ENCODE peak calls at places on chromosomes 3 and 15, in six cellular contexts. C is mesendoderm, N is neuronal stem cell, R is IMR-90, T is H1, O is trophoblast cell. P is an unnamed sample. For H3K27me3, the result is how much of the 10 kb centered on the place peaks cover.

GRCh38 chr3:187215460-187215859 is 18.2 kb downstream of the RTP1 start:
- DNase-seq in O (no peak), R (no peak), T (no peak), C (no peak), N (no peak), P (no peak)

GRCh38 chr15:89441295-89441762 is 55.1 kb downstream of the RHCG start:
- DNase-seq in T (no peak), N (no peak), C (no peak), O (no peak), R (no peak), P (no peak)

GRCh38 chr3:167032267-167032876 is 347.7 kb downstream of the ZBBX start:
- DNase-seq in T (no peak), N (peak), R (peak), O (peak), C (peak), P (no peak)

GRCh38 chr3:112372396-112372795 is 39.4 kb downstream of the CD200 start:
- DNase-seq in O (no peak), T (no peak), C (no peak), R (no peak), N (no peak), P (no peak)

GRCh38 chr3:67037615-67038014 is 39.5 kb downstream of the KBTBD8 start:
- DNase-seq in N (no peak), T (no peak), R (peak), C (no peak), O (peak), P (no peak)

GRCh38 chr15:92091155-92091734 is 237.7 kb downstream of the SLCO3A1 start:
- DNase-seq in T (no peak), C (peak), O (peak), R (peak), N (peak), P (peak)

GRCh38 chr3:55488398-55489055 is 1.4 kb upstream of the WNT5A start:
- DNase-seq in C (peak), N (peak), O (no peak), R (peak), T (no peak), P (peak)

GRCh38 chr3:181176610-181177009 is 187.1 kb upstream of the DNAJC19 start:
- DNase-seq in N (peak), T (no peak), C (peak), R (peak), O (peak), P (peak)

GRCh38 chr3:44289882-44290462 is 48.3 kb downstream of the TOPAZ1 start:
- DNase-seq in T (no peak), R (no peak), N (no peak), O (no peak), C (no peak), P (no peak)

GRCh38 chr3:138461696-138462295 is 27.4 kb downstream of the ESYT3 start:
- DNase-seq in T (no peak), O (no peak), R (no peak), N (no peak), C (no peak), P (peak)

GRCh38 chr15:77496710-77497107 is 76.0 kb downstream of the HMG20A start:
- DNase-seq in N (peak), C (peak), O (peak), T (peak), R (peak), P (peak)

GRCh38 chr15:77497942-77498361 is 77.3 kb downstream of the HMG20A start:
- DNase-seq in T (no peak), N (no peak), O (no peak), C (no peak), R (peak), P (no peak)

GRCh38 chr15:77495806-77496589 is 75.3 kb downstream of the HMG20A start:
- DNase-seq in N (no peak), O (no peak), C (peak), R (peak), T (no peak), P (peak)

GRCh38 chr15:77499087-77499765 is 78.5 kb downstream of the HMG20A start:
- DNase-seq in T (no peak), R (peak), O (no peak), N (no peak), C (no peak), P (no peak)

DNA sequence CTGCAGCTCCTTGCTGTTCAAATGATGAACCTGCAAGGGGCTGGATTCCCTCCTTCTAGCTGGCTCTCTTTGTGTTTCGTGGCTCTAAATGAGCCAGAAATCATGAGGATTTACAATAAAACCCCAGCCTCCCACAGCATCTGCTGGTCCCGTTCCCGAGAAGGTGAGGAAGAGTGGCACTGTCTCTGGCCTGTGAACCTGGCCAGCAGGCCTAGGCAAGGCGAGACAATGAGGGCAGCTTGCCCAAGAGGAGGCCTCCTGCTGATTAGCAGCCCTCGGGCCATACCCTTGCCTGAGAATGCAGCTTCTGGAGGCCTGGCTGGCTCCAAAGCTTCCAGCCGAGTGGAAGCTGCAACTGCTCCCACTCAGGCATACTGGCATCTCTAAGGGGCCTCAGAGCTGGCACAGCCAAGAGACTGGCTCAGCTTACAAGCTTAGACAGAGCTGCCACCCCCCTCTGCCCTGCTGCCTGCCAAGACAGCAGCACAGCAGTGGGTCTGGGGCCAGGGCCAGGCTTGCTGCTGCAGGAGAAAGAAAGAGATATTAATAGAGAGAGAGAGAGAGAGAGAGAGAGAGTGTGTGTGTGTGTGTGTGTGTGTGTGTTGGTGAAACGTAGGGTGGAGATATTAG is 76.5 kb downstream of the HMG20A start:
- DNase-seq in O (peak), T (no peak), N (no peak), R (no peak), C (peak), P (peak)
- H4K8ac ChIP-seq in O (peak), T (peak), N (no peak), R (peak), C (no peak), P (no peak)

GRCh38 chr3:78889345-78889744 is 878.5 kb downstream of the ROBO1 start:
- DNase-seq in N (no peak), O (no peak), R (no peak), T (no peak), C (no peak), P (no peak)

GRCh38 chr3:78888650-78889049 is 879.1 kb downstream of the ROBO1 start:
- DNase-seq in N (no peak), R (peak), T (no peak), O (no peak), C (no peak), P (no peak)

GRCh38 chr3:78893161-78893560 is 874.6 kb downstream of the ROBO1 start:
- DNase-seq in C (peak), N (no peak), R (no peak), O (peak), T (no peak), P (no peak)

GRCh38 chr3:78887029-78887428 is 880.8 kb downstream of the ROBO1 start:
- DNase-seq in C (peak), R (peak), O (peak), N (no peak), T (no peak), P (no peak)

GRCh38 chr3:78887608-78888011 is 880.2 kb downstream of the ROBO1 start:
- DNase-seq in N (no peak), R (peak), C (no peak), T (no peak), O (no peak), P (no peak)
- H3K9ac ChIP-seq in N (no peak), R (no peak), C (no peak), T (no peak), O (no peak), P (no peak)

DNA sequence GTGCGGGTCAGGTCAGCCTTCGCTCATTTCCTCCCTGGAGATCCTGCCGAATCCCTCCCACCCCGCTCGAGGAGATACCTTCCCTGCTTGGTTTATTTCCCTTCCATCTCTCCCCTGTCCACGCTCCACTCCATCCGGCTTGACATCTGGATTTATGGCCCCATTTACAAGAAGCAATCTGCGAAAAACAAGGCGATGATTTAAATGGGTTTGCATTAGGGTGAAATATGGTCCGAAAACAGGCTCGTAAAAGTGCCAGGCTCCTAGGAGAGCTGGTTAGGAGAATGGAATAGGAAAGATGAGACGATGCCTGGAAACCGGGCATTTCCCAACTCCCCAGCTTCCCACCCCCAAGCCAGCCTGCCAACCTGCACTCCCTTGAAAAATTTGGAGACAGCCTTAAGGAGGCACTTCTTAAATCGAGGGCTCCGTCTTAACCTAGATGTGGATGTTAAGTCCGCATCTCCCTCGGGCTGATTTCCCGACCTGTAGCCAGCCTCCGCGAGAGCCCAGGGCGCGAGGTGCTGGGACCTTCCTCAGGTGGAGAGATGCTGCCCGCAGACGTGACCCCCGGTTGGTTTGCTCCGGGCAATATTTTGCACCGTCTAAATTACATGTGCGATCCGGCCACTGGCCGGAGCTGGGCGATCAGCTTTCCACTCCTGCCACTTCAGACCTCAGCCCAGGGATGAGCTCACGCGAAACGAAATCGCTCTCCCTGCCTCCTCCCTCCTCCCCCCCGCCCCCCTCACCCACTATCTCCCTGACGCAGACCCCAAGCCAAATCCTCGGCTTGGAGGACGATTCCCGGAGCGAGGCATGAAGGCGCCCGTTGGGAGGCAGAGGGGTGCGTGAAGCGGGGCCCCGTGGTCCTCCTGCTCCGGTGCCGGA is 1.3 kb downstream of the GRM7 start:
- DNase-seq in T (no peak), C (peak), R (no peak), N (no peak), O (no peak), P (peak)
- H3K27me3 ChIP-seq in T (half or more), C (under half), R (under half), N (half or more), O (under half), P (under half)

DNA sequence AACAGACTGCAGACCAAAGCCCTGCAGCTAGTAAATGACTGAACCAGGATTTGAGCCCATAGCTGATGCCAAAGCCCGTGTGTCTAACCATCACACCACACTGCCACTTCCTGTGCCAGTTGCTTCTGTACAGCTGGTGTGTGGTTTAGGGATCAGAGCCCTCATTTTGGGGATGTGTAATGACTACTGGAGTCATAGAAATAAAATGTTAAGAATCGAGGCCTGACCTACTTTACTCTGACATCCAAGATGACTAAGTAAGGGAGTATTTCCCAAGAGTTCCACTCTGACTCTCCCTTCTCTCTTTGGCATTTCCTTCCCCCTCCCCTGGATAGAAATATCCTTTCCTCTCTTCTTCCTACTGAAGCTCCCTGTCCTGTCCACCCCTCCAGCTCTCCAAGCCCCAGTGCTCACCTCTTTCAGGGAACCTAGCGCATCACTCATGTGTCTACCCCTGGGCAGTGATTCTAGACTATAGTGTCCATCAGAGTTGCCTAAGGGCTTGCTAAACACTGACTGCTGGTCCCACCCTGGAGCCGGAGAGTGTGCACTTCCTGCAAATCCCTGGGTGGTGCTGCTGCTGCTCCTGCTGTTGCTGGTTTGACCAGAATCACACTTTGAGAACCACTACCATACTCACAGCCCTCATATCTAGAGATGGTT is 53.8 kb downstream of the MGLL start:
- DNase-seq in N (no peak), R (peak), C (no peak), O (peak), T (no peak), P (no peak)
- H4K8ac ChIP-seq in N (no peak), R (peak), C (no peak), O (no peak), T (no peak), P (no peak)

DNA sequence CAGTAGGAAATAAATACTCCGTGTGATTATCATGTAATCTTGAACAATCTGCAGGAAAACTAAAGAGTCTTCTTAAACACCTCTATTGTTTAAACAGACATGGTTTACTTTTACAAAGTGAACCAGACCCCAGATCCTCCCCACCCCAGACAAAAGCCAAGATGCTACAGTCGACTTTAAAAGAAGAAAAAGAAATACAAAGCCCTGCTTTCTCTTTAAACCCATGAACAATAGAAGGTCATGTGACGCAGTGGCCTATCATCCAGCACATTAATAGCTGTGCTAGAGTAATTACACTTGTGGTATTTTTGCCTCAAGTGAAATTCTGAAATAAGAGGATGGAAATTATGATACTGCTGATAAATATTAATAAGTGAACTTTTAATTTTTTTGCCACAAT is 613.4 kb downstream of the FOXP1 start:
- DNase-seq in N (no peak), C (no peak), O (no peak), R (no peak), T (no peak), P (no peak)
- H3K9ac ChIP-seq in N (no peak), C (no peak), O (no peak), R (no peak), T (no peak), P (no peak)

GRCh38 chr15:34708422-34708821 is 46.4 kb downstream of the GJD2 start:
- DNase-seq in N (peak), T (peak), R (peak), O (no peak), C (peak), P (peak)
- H3K27me3 ChIP-seq in N (under half), T (under half), R (under half), O (under half), C (under half), P (under half)

GRCh38 chr3:168162172-168162571 is 66.4 kb upstream of the GOLIM4 start:
- DNase-seq in T (no peak), O (no peak), N (no peak), R (peak), C (no peak), P (no peak)
- H4K8ac ChIP-seq in T (no peak), O (no peak), N (no peak), R (no peak), C (no peak), P (no peak)